ENCODE peak calls at places on chromosomes 4 and X, in ten cellular contexts. Q is A549, X is suprapubic skin, F is ovary, V is esophagus squamous epithelium, G is GM12878, R is HCT116, B is lower leg skin, H is tibial nerve, Y is uterus. E is an unnamed sample.
A peak's percentile ranks its signal among the peaks of the same experiment; 100 is the strongest.

GRCh38 chrX:24987731-24988130 is 28.0 kb downstream of the ARX start:
- DNase-seq in Q (no peak), R (no peak), Y (no peak), H (no peak), V (no peak), B (no peak), G (no peak), X (no peak), F (no peak), E (no peak)

GRCh38 chr4:71711044-71711984 is 72.6 kb downstream of the GC start:
- DNase-seq in V (no peak), Q (no peak), B (no peak), Y (no peak), G (no peak), F (no peak), H (no peak), R (no peak), X (no peak), E (no peak)

GRCh38 chr4:101954975-101955678 is 164.6 kb downstream of the BANK1 start:
- DNase-seq in V (no peak), G (no peak), Q (no peak), F (no peak), X (no peak), R (no peak), H (no peak), Y (no peak), B (no peak), E (no peak)

GRCh38 chr4:22502895-22503814 is 12.7 kb downstream of the ADGRA3 start:
- DNase-seq in Y (no peak), F (no peak), G (no peak), X (no peak), B (no peak), H (no peak), Q (no peak), V (no peak), R (no peak), E (no peak)

GRCh38 chrX:69133561-69134542 is 31.4 kb downstream of the PJA1 start:
- DNase-seq in B (no peak), F (no peak), G (no peak), Q (peak; percentile 78), R (peak; percentile 72), Y (peak; percentile 40), H (no peak), X (no peak), V (no peak), E (no peak)

GRCh38 chrX:2507904-2508630 is 7.3 kb upstream of the DHRSX start:
- DNase-seq in Q (no peak), R (no peak), B (no peak), Y (no peak), H (no peak), V (no peak), G (no peak), X (peak; percentile 24), F (no peak), E (no peak)

GRCh38 chr4:20408596-20408995 is 156.9 kb downstream of the SLIT2 start:
- DNase-seq in X (no peak), B (no peak), Q (no peak), F (no peak), Y (no peak), G (no peak), R (no peak), V (no peak), H (no peak), E (no peak)

GRCh38 chr4:160375746-160376452 is 1273.0 kb downstream of the RAPGEF2 start:
- DNase-seq in Q (no peak), R (no peak), G (no peak), Y (no peak), V (no peak), H (no peak), B (no peak), F (no peak), X (no peak), E (no peak)

GRCh38 chrX:21412883-21413282 is 38.7 kb downstream of the CNKSR2 start:
- DNase-seq in V (no peak), R (no peak), F (no peak), G (no peak), Q (peak; percentile 27), H (no peak), X (no peak), B (no peak), Y (no peak), E (no peak)

DNA sequence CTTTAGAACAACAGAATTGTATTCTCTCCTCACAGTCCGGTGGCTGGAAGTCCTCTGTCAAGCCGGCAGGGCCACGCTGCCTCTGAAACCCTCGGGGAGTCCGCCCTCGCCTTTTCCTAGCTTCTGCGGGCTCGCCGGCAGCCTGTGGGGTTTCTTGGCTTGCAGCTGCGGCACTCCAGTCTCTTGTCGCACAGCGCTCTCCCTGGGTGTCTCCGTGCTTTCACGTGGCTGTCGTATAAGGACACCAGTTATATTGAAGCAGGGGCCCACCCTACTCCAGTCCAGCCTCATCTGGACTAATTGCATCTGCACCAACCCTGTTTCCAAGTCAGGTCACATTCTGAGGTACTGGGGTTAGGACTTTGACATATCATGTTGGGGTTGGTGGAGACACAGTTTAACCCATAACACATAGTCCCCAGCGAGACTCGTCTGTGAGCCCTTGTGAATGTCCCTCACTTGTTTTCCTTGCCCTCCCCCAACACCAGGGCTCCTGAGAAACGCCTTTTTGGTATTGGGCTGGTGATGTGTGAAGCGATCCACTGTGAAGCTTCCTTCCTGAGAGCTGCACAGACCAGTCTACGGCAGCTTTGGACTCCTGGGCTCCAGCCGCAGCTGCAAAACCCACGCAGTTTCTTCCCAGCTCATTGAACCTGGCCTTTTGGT is 22.7 kb downstream of the TMEM131L start:
- DNase-seq in F (no peak), Y (no peak), G (peak; percentile 87), X (no peak), B (no peak), V (no peak), H (no peak), Q (no peak), R (no peak), E (no peak)
- TF ChIP-seq POLR2A in F (no peak), Y (no peak), G (peak; percentile 70), X (no peak), B (no peak), V (no peak), H (peak; percentile 1), Q (no peak), R (no peak), E (peak; percentile 58)

GRCh38 chrX:129652565-129653169 is 2.1 kb downstream of the APLN start:
- DNase-seq in Y (no peak), Q (no peak), B (no peak), V (no peak), G (no peak), H (no peak), X (no peak), R (no peak), F (no peak), E (no peak)
- TF ChIP-seq POLR2A in Y (no peak), Q (no peak), B (no peak), V (no peak), G (no peak), H (no peak), X (no peak), R (no peak), F (no peak), E (no peak)

DNA sequence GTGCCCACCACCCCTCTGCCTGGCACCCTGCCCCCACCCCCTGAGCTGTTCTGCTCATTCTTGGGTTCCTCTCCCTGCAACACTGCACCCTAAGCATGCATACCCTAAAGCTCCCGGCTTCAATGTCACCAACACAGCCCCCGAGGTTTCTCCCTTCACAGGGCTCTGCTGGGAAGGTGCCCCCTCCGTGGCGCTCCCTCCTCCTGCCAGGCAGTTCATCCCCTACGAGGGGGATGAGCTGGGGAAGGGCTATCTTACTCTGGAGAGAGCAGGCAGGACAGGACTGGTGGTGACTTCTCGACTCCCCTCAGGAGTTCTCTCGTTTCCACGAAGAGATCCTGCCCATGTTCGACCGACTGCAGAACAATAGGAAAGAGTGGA is 6.5 kb downstream of the ATP5ME start:
- DNase-seq in F (no peak), H (no peak), B (no peak), V (no peak), X (no peak), G (no peak), Y (no peak), Q (no peak), R (no peak), E (no peak)
- TF ChIP-seq POLR2A in F (no peak), H (no peak), B (no peak), V (no peak), X (no peak), G (no peak), Y (no peak), Q (no peak), R (no peak), E (no peak)

GRCh38 chr4:83455300-83456183 is at the start of the genes HELQ and MRPS18C:
- DNase-seq in B (peak; percentile 98), H (peak; percentile 95), F (peak; percentile 98), V (peak; percentile 87), X (peak; percentile 99), Q (peak; percentile 98), R (peak; percentile 98), G (peak; percentile 98), Y (peak; percentile 95), E (peak; percentile 65)
- TF ChIP-seq POLR2A in B (no peak), H (peak; percentile 80), F (peak; percentile 89), V (peak; percentile 63), X (peak; percentile 83), Q (peak; percentile 62), R (peak; percentile 87), G (peak; percentile 97), Y (peak; percentile 80), E (peak; percentile 98)

DNA sequence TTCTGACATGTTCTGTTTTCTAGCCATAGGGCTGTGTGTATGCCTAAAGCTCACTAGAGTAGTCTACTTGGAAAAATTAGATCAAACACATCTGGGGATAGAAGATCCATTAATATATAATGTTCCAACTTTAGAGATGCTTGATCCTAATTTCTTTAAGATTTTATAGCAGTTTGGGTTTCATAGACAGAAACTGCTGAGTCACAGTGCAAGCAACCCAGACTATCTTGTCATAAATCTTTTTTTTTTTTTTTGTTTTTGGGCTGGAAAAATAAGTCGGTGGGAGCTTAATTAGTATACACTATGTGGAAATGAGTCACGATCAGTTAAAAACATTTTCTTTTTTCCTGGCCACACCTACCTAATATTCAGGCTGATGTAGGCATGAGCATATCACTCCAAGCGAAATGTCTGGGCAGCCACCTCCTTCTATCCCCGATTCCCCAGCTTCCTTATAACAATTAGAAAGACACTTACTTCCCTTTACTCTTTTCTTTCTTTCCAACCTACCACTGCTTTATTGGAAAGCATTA is 58.2 kb upstream of the CASK start:
- DNase-seq in Q (no peak), H (no peak), R (no peak), G (no peak), Y (no peak), B (no peak), X (no peak), F (no peak), V (no peak), E (no peak)
- TF ChIP-seq POLR2A in Q (no peak), H (no peak), R (no peak), G (no peak), Y (no peak), B (no peak), X (no peak), F (no peak), V (no peak), E (no peak)

E was measured in GM12891.